ENCODE peak calls at places on chromosome 21, in eight cellular contexts. One of them, this sample, is unnamed.

GRCh38 chr21:15682977-15683376 is 46.8 kb upstream of the USP25 start:
- DNase-seq in OCI-LY7: no peak
- DNase-seq in PC-3: peak; percentile 66
- DNase-seq in HCT116: no peak
- DNase-seq in heart left ventricle: no peak
- DNase-seq in neural progenitor cell: no peak
- DNase-seq in fibroblast of lung: peak; percentile 61
- DNase-seq in neuronal stem cell: no peak
- DNase-seq in this sample: no peak

GRCh38 chr21:25456672-25457071 is 150.6 kb downstream of the MRPL39 start:
- DNase-seq in OCI-LY7: no peak
- DNase-seq in PC-3: peak; percentile 52
- DNase-seq in HCT116: no peak
- DNase-seq in heart left ventricle: no peak
- DNase-seq in neural progenitor cell: no peak
- DNase-seq in fibroblast of lung: peak; percentile 85
- DNase-seq in neuronal stem cell: no peak
- DNase-seq in this sample: no peak

GRCh38 chr21:38351961-38352521 is 95.2 kb downstream of the KCNJ15 start:
- DNase-seq in OCI-LY7: no peak
- DNase-seq in PC-3: peak; percentile 67
- DNase-seq in HCT116: no peak
- DNase-seq in heart left ventricle: no peak
- DNase-seq in neural progenitor cell: no peak
- DNase-seq in fibroblast of lung: peak; percentile 93
- DNase-seq in neuronal stem cell: no peak
- DNase-seq in this sample: no peak

GRCh38 chr21:42234026-42234425 is 15.1 kb downstream of the ABCG1 start:
- DNase-seq in OCI-LY7: no peak
- DNase-seq in PC-3: no peak
- DNase-seq in HCT116: no peak
- DNase-seq in heart left ventricle: no peak
- DNase-seq in neural progenitor cell: peak; percentile 29
- DNase-seq in fibroblast of lung: no peak
- DNase-seq in neuronal stem cell: no peak
- DNase-seq in this sample: no peak

GRCh38 chr21:27831177-27831576 is 864.3 kb upstream of the ADAMTS5 start:
- DNase-seq in OCI-LY7: no peak
- DNase-seq in PC-3: no peak
- DNase-seq in HCT116: no peak
- DNase-seq in heart left ventricle: no peak
- DNase-seq in neural progenitor cell: no peak
- DNase-seq in fibroblast of lung: no peak
- DNase-seq in neuronal stem cell: no peak
- DNase-seq in this sample: no peak

GRCh38 chr21:17673261-17674020 is 60.7 kb upstream of the BTG3 start:
- DNase-seq in OCI-LY7: no peak
- DNase-seq in PC-3: peak; percentile 32
- DNase-seq in HCT116: no peak
- DNase-seq in heart left ventricle: no peak
- DNase-seq in neural progenitor cell: peak; percentile 33
- DNase-seq in fibroblast of lung: peak; percentile 45
- DNase-seq in neuronal stem cell: no peak
- DNase-seq in this sample: no peak

GRCh38 chr21:14742119-14742518 is 196.0 kb upstream of the SAMSN1 start:
- DNase-seq in OCI-LY7: no peak
- DNase-seq in PC-3: peak; percentile 4
- DNase-seq in HCT116: no peak
- DNase-seq in heart left ventricle: no peak
- DNase-seq in neural progenitor cell: no peak
- DNase-seq in fibroblast of lung: no peak
- DNase-seq in neuronal stem cell: no peak
- DNase-seq in this sample: no peak

GRCh38 chr21:24208562-24209260 is 1398.6 kb downstream of the MRPL39 start:
- DNase-seq in OCI-LY7: no peak
- DNase-seq in PC-3: no peak
- DNase-seq in HCT116: no peak
- DNase-seq in heart left ventricle: no peak
- DNase-seq in neural progenitor cell: no peak
- DNase-seq in fibroblast of lung: no peak
- DNase-seq in neuronal stem cell: no peak
- DNase-seq in this sample: no peak

GRCh38 chr21:23963454-23963853 is 1643.8 kb downstream of the MRPL39 start:
- DNase-seq in OCI-LY7: no peak
- DNase-seq in PC-3: peak; percentile 84
- DNase-seq in HCT116: no peak
- DNase-seq in heart left ventricle: no peak
- DNase-seq in neural progenitor cell: no peak
- DNase-seq in fibroblast of lung: peak; percentile 20
- DNase-seq in neuronal stem cell: no peak
- DNase-seq in this sample: no peak

GRCh38 chr21:26394341-26394740 is 178.7 kb downstream of the CYYR1 start:
- DNase-seq in OCI-LY7: no peak
- DNase-seq in PC-3: no peak
- DNase-seq in HCT116: no peak
- DNase-seq in heart left ventricle: no peak
- DNase-seq in neural progenitor cell: no peak
- DNase-seq in fibroblast of lung: peak; percentile 55
- DNase-seq in neuronal stem cell: no peak
- DNase-seq in this sample: no peak

GRCh38 chr21:30981403-30981802 is 56.9 kb downstream of the KRTAP19-8 start:
- DNase-seq in OCI-LY7: no peak
- DNase-seq in PC-3: no peak
- DNase-seq in HCT116: no peak
- DNase-seq in heart left ventricle: peak; percentile 17
- DNase-seq in neural progenitor cell: no peak
- DNase-seq in fibroblast of lung: no peak
- DNase-seq in neuronal stem cell: no peak
- DNase-seq in this sample: no peak

GRCh38 chr21:42356036-42356435 is 5.2 kb upstream of the TFF2 start:
- DNase-seq in OCI-LY7: no peak
- DNase-seq in PC-3: no peak
- DNase-seq in HCT116: no peak
- DNase-seq in heart left ventricle: no peak
- DNase-seq in neural progenitor cell: no peak
- DNase-seq in fibroblast of lung: no peak
- DNase-seq in neuronal stem cell: no peak
- DNase-seq in this sample: no peak

GRCh38 chr21:39385299-39386145 is 36.6 kb upstream of the HMGN1 start:
- DNase-seq in OCI-LY7: no peak
- DNase-seq in PC-3: no peak
- DNase-seq in HCT116: no peak
- DNase-seq in heart left ventricle: peak; percentile 74
- DNase-seq in neural progenitor cell: no peak
- DNase-seq in fibroblast of lung: peak; percentile 77
- DNase-seq in neuronal stem cell: no peak
- DNase-seq in this sample: peak; percentile 94

GRCh38 chr21:37220433-37220980 is 46.6 kb downstream of the VPS26C start:
- DNase-seq in OCI-LY7: no peak
- DNase-seq in PC-3: no peak
- DNase-seq in HCT116: no peak
- DNase-seq in heart left ventricle: no peak
- DNase-seq in neural progenitor cell: no peak
- DNase-seq in fibroblast of lung: peak; percentile 51
- DNase-seq in neuronal stem cell: no peak
- DNase-seq in this sample: peak; percentile 50

GRCh38 chr21:15809818-15810217 is 80.0 kb downstream of the USP25 start:
- DNase-seq in OCI-LY7: no peak
- DNase-seq in PC-3: no peak
- DNase-seq in HCT116: no peak
- DNase-seq in heart left ventricle: no peak
- DNase-seq in neural progenitor cell: no peak
- DNase-seq in fibroblast of lung: peak; percentile 14
- DNase-seq in neuronal stem cell: no peak
- DNase-seq in this sample: no peak

GRCh38 chr21:21897275-21897883 is 899.2 kb downstream of the NCAM2 start:
- DNase-seq in OCI-LY7: no peak
- DNase-seq in PC-3: peak; percentile 73
- DNase-seq in HCT116: no peak
- DNase-seq in heart left ventricle: no peak
- DNase-seq in neural progenitor cell: no peak
- DNase-seq in fibroblast of lung: peak; percentile 43
- DNase-seq in neuronal stem cell: no peak
- DNase-seq in this sample: no peak

GRCh38 chr21:41957991-41958766 is 4.4 kb upstream of the C2CD2 start:
- DNase-seq in OCI-LY7: no peak
- DNase-seq in PC-3: peak; percentile 99
- DNase-seq in HCT116: peak; percentile 61
- DNase-seq in heart left ventricle: peak; percentile 85
- DNase-seq in neural progenitor cell: no peak
- DNase-seq in fibroblast of lung: peak; percentile 94
- DNase-seq in neuronal stem cell: no peak
- DNase-seq in this sample: no peak

GRCh38 chr21:10425856-10426255 is 95.5 kb upstream of the TPTE start:
- DNase-seq in OCI-LY7: no peak
- DNase-seq in PC-3: no peak
- DNase-seq in HCT116: no peak
- DNase-seq in heart left ventricle: no peak
- DNase-seq in neural progenitor cell: no peak
- DNase-seq in fibroblast of lung: no peak
- DNase-seq in neuronal stem cell: no peak
- DNase-seq in this sample: no peak

GRCh38 chr21:20646431-20646830 is 351.8 kb upstream of the NCAM2 start:
- DNase-seq in OCI-LY7: no peak
- DNase-seq in PC-3: no peak
- DNase-seq in HCT116: no peak
- DNase-seq in heart left ventricle: no peak
- DNase-seq in neural progenitor cell: no peak
- DNase-seq in fibroblast of lung: no peak
- DNase-seq in neuronal stem cell: no peak
- DNase-seq in this sample: no peak

DNA sequence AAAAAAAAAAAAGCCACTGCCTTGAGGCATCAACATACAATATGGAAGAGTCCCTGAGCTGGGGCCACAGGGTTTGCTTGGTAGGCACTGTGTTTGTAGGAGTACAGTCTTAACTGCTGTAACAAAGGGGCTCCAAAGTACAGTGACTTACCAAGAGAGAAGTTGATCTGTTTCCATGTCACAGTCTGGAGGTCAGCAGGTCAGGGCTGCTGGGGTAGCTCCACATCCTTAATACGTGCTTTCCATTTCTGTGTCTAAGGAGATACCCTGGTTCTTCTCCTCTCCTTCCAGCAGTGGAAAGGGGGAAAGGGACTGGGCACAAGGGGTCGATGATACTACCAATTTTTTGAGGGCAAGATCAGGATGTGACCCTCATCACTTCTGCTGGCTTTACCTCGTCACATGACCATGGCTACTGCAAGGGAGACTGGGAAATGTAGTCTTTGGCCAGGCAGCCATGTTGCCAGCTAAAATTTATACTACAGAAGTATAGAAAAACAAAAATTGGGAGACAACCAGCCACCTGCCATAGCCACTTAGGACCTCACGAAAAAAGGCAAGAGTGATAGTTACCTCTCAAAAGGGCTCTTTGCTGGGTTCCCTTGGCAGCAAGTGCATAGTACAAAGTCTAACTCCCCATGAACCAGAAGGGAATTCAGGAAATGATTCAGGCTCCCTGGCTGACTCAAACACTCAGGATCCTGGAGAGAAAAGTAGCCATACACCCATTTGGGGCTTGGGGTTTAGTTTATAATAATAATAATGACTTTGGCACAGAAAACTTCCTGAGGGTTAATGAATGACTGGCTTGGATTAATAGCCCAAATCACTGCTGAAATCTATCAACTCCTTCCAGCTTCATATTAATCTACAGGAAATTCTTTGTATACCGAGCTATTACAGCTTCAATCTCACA is 52.7 kb upstream of the ATP5PO start:
- DNase-seq in OCI-LY7: peak; percentile 80
- DNase-seq in PC-3: peak; percentile 90
- DNase-seq in HCT116: no peak
- DNase-seq in heart left ventricle: peak; percentile 38
- DNase-seq in neural progenitor cell: peak; percentile 34
- DNase-seq in fibroblast of lung: peak; percentile 94
- DNase-seq in neuronal stem cell: no peak
- DNase-seq in this sample: no peak
- H3K27ac ChIP-seq in OCI-LY7: peak overlapping the region; percentile 2
- H3K27ac ChIP-seq in PC-3: peak overlapping the region; percentile 91
- H3K27ac ChIP-seq in HCT116: no peak overlapping the region
- H3K27ac ChIP-seq in heart left ventricle: no peak overlapping the region
- H3K27ac ChIP-seq in neural progenitor cell: no peak overlapping the region
- H3K27ac ChIP-seq in fibroblast of lung: peak overlapping the region; percentile 46
- H3K27ac ChIP-seq in neuronal stem cell: no peak overlapping the region
- H3K27ac ChIP-seq in this sample: no peak overlapping the region

GRCh38 chr21:32130031-32130891 is 148.6 kb downstream of the MIS18A start:
- DNase-seq in OCI-LY7: no peak
- DNase-seq in PC-3: no peak
- DNase-seq in HCT116: no peak
- DNase-seq in heart left ventricle: no peak
- DNase-seq in neural progenitor cell: no peak
- DNase-seq in fibroblast of lung: no peak
- DNase-seq in neuronal stem cell: no peak
- DNase-seq in this sample: no peak

GRCh38 chr21:32131164-32131563 is 147.7 kb downstream of the MIS18A start:
- DNase-seq in OCI-LY7: no peak
- DNase-seq in PC-3: no peak
- DNase-seq in HCT116: no peak
- DNase-seq in heart left ventricle: no peak
- DNase-seq in neural progenitor cell: no peak
- DNase-seq in fibroblast of lung: no peak
- DNase-seq in neuronal stem cell: no peak
- DNase-seq in this sample: no peak

GRCh38 chr21:32132409-32132808 is 146.4 kb downstream of the MIS18A start:
- DNase-seq in OCI-LY7: no peak
- DNase-seq in PC-3: no peak
- DNase-seq in HCT116: no peak
- DNase-seq in heart left ventricle: no peak
- DNase-seq in neural progenitor cell: no peak
- DNase-seq in fibroblast of lung: no peak
- DNase-seq in neuronal stem cell: no peak
- DNase-seq in this sample: no peak

GRCh38 chr21:32132911-32133310 is 145.9 kb downstream of the MIS18A start:
- DNase-seq in OCI-LY7: no peak
- DNase-seq in PC-3: no peak
- DNase-seq in HCT116: no peak
- DNase-seq in heart left ventricle: no peak
- DNase-seq in neural progenitor cell: no peak
- DNase-seq in fibroblast of lung: no peak
- DNase-seq in neuronal stem cell: no peak
- DNase-seq in this sample: no peak

GRCh38 chr21:32131960-32132359 is 146.9 kb downstream of the MIS18A start:
- DNase-seq in OCI-LY7: no peak
- DNase-seq in PC-3: peak; percentile 34
- DNase-seq in HCT116: no peak
- DNase-seq in heart left ventricle: no peak
- DNase-seq in neural progenitor cell: no peak
- DNase-seq in fibroblast of lung: peak; percentile 42
- DNase-seq in neuronal stem cell: no peak
- DNase-seq in this sample: no peak
- H3K4me1 ChIP-seq in OCI-LY7: no peaks in the 10 kb centered on the region
- H3K4me1 ChIP-seq in PC-3: peaks cover 7% of the 10 kb centered on the region
- H3K4me1 ChIP-seq in HCT116: no peaks in the 10 kb centered on the region
- H3K4me1 ChIP-seq in heart left ventricle: peaks cover 13% of the 10 kb centered on the region
- H3K4me1 ChIP-seq in neural progenitor cell: no peaks in the 10 kb centered on the region
- H3K4me1 ChIP-seq in fibroblast of lung: peaks cover 2% of the 10 kb centered on the region
- H3K4me1 ChIP-seq in neuronal stem cell: no peaks in the 10 kb centered on the region
- H3K4me1 ChIP-seq in this sample: no peaks in the 10 kb centered on the region

GRCh38 chr21:44959376-44960091 is 19.7 kb downstream of the SLX9 start:
- DNase-seq in OCI-LY7: no peak
- DNase-seq in PC-3: no peak
- DNase-seq in HCT116: no peak
- DNase-seq in heart left ventricle: no peak
- DNase-seq in neural progenitor cell: no peak
- DNase-seq in fibroblast of lung: no peak
- DNase-seq in neuronal stem cell: no peak
- DNase-seq in this sample: no peak
- H3K27ac ChIP-seq in OCI-LY7: no peak overlapping the region
- H3K27ac ChIP-seq in PC-3: no peak overlapping the region
- H3K27ac ChIP-seq in HCT116: no peak overlapping the region
- H3K27ac ChIP-seq in heart left ventricle: peak overlapping the region; percentile 56
- H3K27ac ChIP-seq in neural progenitor cell: peak overlapping the region; percentile 51
- H3K27ac ChIP-seq in fibroblast of lung: peak overlapping the region; percentile 30
- H3K27ac ChIP-seq in neuronal stem cell: peak overlapping the region; percentile 56
- H3K27ac ChIP-seq in this sample: no peak overlapping the region

GRCh38 chr21:45537111-45537745 is 5.0 kb downstream of the SLC19A1 start:
- DNase-seq in OCI-LY7: no peak
- DNase-seq in PC-3: no peak
- DNase-seq in HCT116: no peak
- DNase-seq in heart left ventricle: no peak
- DNase-seq in neural progenitor cell: no peak
- DNase-seq in fibroblast of lung: no peak
- DNase-seq in neuronal stem cell: no peak
- DNase-seq in this sample: peak; percentile 54
- H3K4me1 ChIP-seq in OCI-LY7: no peaks in the 10 kb centered on the region
- H3K4me1 ChIP-seq in PC-3: peaks cover 13% of the 10 kb centered on the region
- H3K4me1 ChIP-seq in HCT116: peaks cover 4% of the 10 kb centered on the region
- H3K4me1 ChIP-seq in heart left ventricle: peaks cover 15% of the 10 kb centered on the region
- H3K4me1 ChIP-seq in neural progenitor cell: peaks cover 14% of the 10 kb centered on the region
- H3K4me1 ChIP-seq in fibroblast of lung: no peaks in the 10 kb centered on the region
- H3K4me1 ChIP-seq in neuronal stem cell: peaks cover 10% of the 10 kb centered on the region
- H3K4me1 ChIP-seq in this sample: no peaks in the 10 kb centered on the region

This sample was measured in pancreas.